ENCODE peak calls at places on chromosome 4, in eight cellular contexts. S is prostate gland, A is K562, D is stomach, F is endothelial cell of umbilical vein, L is HCT116, B is suprapubic skin, Q is esophagus muscularis mucosa. C is an unnamed sample.

GRCh38 chr4:140867338-140867737 is 111.2 kb upstream of the TBC1D9 start:
- DNase-seq in B (no peak), F (no peak), L (no peak), D (no peak), S (no peak), A (no peak), Q (no peak), C (no peak)

GRCh38 chr4:182929296-182929695 is 12.1 kb upstream of the DCTD start:
- DNase-seq in D (no peak), S (no peak), L (no peak), A (no peak), F (no peak), B (no peak), Q (no peak), C (no peak)

GRCh38 chr4:184994623-184995010 is 23.7 kb upstream of the HELT start:
- DNase-seq in Q (no peak), B (peak), D (no peak), L (no peak), F (no peak), A (no peak), S (no peak), C (no peak)

GRCh38 chr4:67785528-67785927 is 31.3 kb upstream of the GNRHR start:
- DNase-seq in B (no peak), Q (no peak), D (no peak), F (no peak), L (no peak), A (no peak), S (no peak), C (no peak)

GRCh38 chr4:48037117-48037462 is 20.5 kb downstream of the NIPAL1 start:
- DNase-seq in B (no peak), S (no peak), Q (no peak), D (no peak), F (no peak), A (no peak), L (no peak), C (no peak)

GRCh38 chr4:113145519-113146291 is 96.3 kb downstream of the ANK2 start:
- DNase-seq in B (no peak), Q (no peak), D (no peak), F (no peak), S (no peak), L (no peak), A (no peak), C (no peak)

GRCh38 chr4:24042094-24042493 is 152.2 kb upstream of the PPARGC1A start:
- DNase-seq in Q (no peak), A (no peak), D (no peak), L (no peak), S (no peak), B (no peak), F (no peak), C (no peak)

GRCh38 chr4:168541608-168541953 is 44.7 kb downstream of the PALLD start:
- DNase-seq in S (no peak), A (no peak), B (no peak), L (peak), Q (no peak), D (no peak), F (no peak), C (no peak)

GRCh38 chr4:138039010-138039409 is 203.1 kb downstream of the SLC7A11 start:
- DNase-seq in F (peak), L (no peak), D (no peak), Q (no peak), S (no peak), B (no peak), A (no peak), C (no peak)

GRCh38 chr4:4762909-4763814 is 96.3 kb upstream of the MSX1 start:
- DNase-seq in A (no peak), L (peak), F (no peak), D (no peak), S (no peak), Q (no peak), B (no peak), C (peak)

GRCh38 chr4:76620723-76621463 is 185.9 kb downstream of the SHROOM3 start:
- DNase-seq in F (no peak), A (no peak), D (peak), L (no peak), B (no peak), Q (peak), S (no peak), C (no peak)

GRCh38 chr4:40180356-40180755 is 16.5 kb upstream of the RHOH start:
- DNase-seq in A (no peak), Q (no peak), B (no peak), S (no peak), L (peak), D (no peak), F (peak), C (no peak)

GRCh38 chr4:3122081-3122563 is 47.6 kb downstream of the HTT start:
- DNase-seq in D (no peak), F (peak), S (no peak), A (no peak), Q (no peak), L (no peak), B (no peak), C (no peak)

GRCh38 chr4:2934077-2934812 is 29.0 kb downstream of the NOP14 start:
- DNase-seq in L (no peak), F (peak), A (peak), B (peak), Q (peak), S (no peak), D (peak), C (no peak)

GRCh38 chr4:175951794-175952193 is 113.8 kb upstream of the WDR17 start:
- DNase-seq in B (no peak), F (no peak), D (peak), S (no peak), Q (no peak), L (no peak), A (no peak), C (no peak)

GRCh38 chr4:139229534-139230039 is 50.4 kb downstream of the MGARP start:
- DNase-seq in D (no peak), L (peak), Q (no peak), A (peak), B (no peak), S (peak), F (peak), C (no peak)

GRCh38 chr4:48162162-48162561 is 28.1 kb upstream of the TXK start:
- DNase-seq in B (no peak), A (no peak), L (no peak), D (no peak), Q (no peak), F (no peak), S (no peak), C (no peak)

GRCh38 chr4:107755841-107756356 is 35.9 kb upstream of the PAPSS1 start:
- DNase-seq in A (no peak), D (no peak), L (no peak), S (no peak), B (no peak), F (no peak), Q (no peak), C (no peak)

GRCh38 chr4:74413265-74413664 is 31.7 kb upstream of the AREG start:
- DNase-seq in A (no peak), Q (no peak), B (no peak), F (no peak), D (no peak), S (no peak), L (no peak), C (no peak)

GRCh38 chr4:30776921-30777415 is 56.8 kb downstream of the PCDH7 start:
- DNase-seq in L (no peak), B (no peak), A (no peak), Q (no peak), D (no peak), F (peak), S (no peak), C (no peak)

GRCh38 chr4:6197433-6198174 is 2.7 kb downstream of the JAKMIP1 start:
- DNase-seq in D (no peak), L (no peak), S (no peak), B (no peak), F (no peak), Q (no peak), A (no peak), C (no peak)

GRCh38 chr4:186854256-186854655 is 130.6 kb upstream of the FAT1 start:
- DNase-seq in F (no peak), A (no peak), Q (no peak), L (no peak), S (no peak), B (no peak), D (no peak), C (no peak)

GRCh38 chr4:106676173-106676921 is 307.8 kb upstream of the GIMD1 start:
- DNase-seq in A (no peak), F (no peak), S (no peak), D (no peak), Q (no peak), L (no peak), B (no peak), C (no peak)

GRCh38 chr4:94457692-94458106 is 6.0 kb downstream of the PDLIM5 start:
- DNase-seq in Q (no peak), D (no peak), S (no peak), F (peak), A (no peak), L (no peak), B (no peak), C (no peak)

GRCh38 chr4:78645853-78646757 is 94.5 kb downstream of the ANXA3 start:
- DNase-seq in S (peak), D (peak), B (peak), Q (peak), L (no peak), A (no peak), F (peak), C (no peak)

GRCh38 chr4:82661601-82662000 is 99.8 kb upstream of the TMEM150C start:
- DNase-seq in S (no peak), F (no peak), L (no peak), Q (no peak), D (no peak), B (no peak), A (no peak), C (no peak)

GRCh38 chr4:7876096-7876993 is 63.3 kb downstream of the AFAP1 start:
- DNase-seq in F (peak), D (no peak), A (no peak), Q (no peak), B (no peak), S (no peak), L (no peak), C (no peak)

GRCh38 chr4:56550642-56551041 is 45.1 kb downstream of the ARL9 start:
- DNase-seq in L (no peak), A (no peak), F (no peak), D (no peak), B (no peak), Q (no peak), S (no peak), C (no peak)

GRCh38 chr4:187839765-187840164 is 155.8 kb upstream of the ZFP42 start:
- DNase-seq in B (no peak), A (no peak), Q (no peak), D (no peak), S (no peak), L (no peak), F (no peak), C (no peak)

GRCh38 chr4:141246243-141246642 is 25.5 kb downstream of the ZNF330 start:
- DNase-seq in L (no peak), B (no peak), F (peak), Q (no peak), D (no peak), S (no peak), A (no peak), C (no peak)

GRCh38 chr4:177699365-177700213 is 257.4 kb upstream of the AGA start:
- DNase-seq in D (no peak), S (no peak), F (no peak), Q (no peak), A (no peak), B (no peak), L (no peak), C (no peak)

GRCh38 chr4:121479801-121480200 is 99.0 kb upstream of the QRFPR start:
- DNase-seq in F (no peak), A (no peak), Q (no peak), D (no peak), B (no peak), S (no peak), L (peak), C (no peak)

GRCh38 chr4:6763330-6763851 is 19.1 kb upstream of the KIAA0232 start:
- DNase-seq in S (peak), B (no peak), D (no peak), A (peak), F (no peak), L (no peak), Q (no peak), C (no peak)

GRCh38 chr4:13833171-13833804 is 205.8 kb upstream of the BOD1L1 start:
- DNase-seq in D (no peak), B (no peak), Q (no peak), S (no peak), F (no peak), L (no peak), A (no peak), C (no peak)

GRCh38 chr4:109811707-109812106 is 3.9 kb upstream of the GAR1 start:
- DNase-seq in D (no peak), A (no peak), B (no peak), S (no peak), F (no peak), Q (no peak), L (no peak), C (no peak)

GRCh38 chr4:109816894-109817293 is 1.3 kb downstream of the GAR1 start:
- DNase-seq in F (no peak), Q (no peak), L (no peak), B (no peak), A (no peak), D (no peak), S (no peak), C (no peak)

GRCh38 chr4:109818268-109818667 is 2.7 kb downstream of the GAR1 start:
- DNase-seq in F (no peak), Q (no peak), S (no peak), A (no peak), D (no peak), L (no peak), B (no peak), C (no peak)

GRCh38 chr4:109816082-109816442 is 500 bp downstream of the GAR1 start:
- DNase-seq in B (peak), Q (no peak), D (peak), A (peak), L (no peak), F (no peak), S (no peak), C (peak)

DNA sequence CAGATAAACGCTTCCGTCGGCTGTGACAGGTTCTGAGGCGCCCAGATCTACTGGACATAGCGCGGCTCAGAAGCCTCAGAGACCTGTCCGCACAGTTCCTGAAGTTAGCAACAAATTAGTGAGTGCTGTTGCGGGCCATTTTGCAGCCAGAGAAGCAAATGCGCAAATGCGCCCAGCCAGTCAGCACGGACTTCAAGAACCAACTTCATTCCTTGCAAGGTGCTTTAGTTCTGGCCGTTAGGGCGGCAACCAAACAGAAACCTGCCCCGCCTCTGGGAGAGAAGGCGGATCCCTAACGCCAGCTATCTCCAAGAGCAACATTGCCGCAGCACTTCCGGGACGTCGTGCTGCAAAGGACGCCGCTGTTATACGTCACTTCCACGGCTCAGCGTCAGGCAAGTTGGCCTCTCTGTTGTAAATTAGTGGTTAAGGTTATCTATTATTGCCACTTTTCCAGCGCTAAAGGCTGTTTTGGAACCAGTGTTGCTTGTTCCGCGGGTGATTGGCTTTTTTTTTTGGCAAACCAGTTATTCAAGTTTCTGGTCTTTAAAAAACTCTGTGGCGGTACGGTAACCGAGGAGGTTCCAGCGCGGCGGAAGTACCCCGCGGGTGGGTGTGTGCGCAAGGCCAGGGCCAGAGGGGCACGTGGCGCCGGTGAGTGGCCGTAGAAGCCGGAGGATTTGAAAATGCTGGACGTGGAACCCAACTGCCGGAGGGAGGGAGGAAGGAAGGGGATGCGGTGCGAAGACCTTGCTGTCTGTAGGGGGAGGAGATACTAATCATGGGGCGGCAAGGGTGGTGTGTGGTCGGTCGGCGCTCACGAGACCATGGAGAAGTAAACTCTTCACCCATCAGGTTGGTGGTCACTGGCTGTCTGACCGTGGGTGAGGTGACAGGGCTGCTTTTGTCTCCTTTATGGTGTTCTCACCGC is at the start of gene GAR1:
- DNase-seq in F (peak), L (peak), D (peak), S (peak), B (peak), Q (peak), A (peak), C (peak)
- TF ChIP-seq POLR2A in F (peak), L (peak), D (no peak), S (peak), B (no peak), Q (no peak), A (peak), C (peak)

GRCh38 chr4:153348006-153348405 is 3.5 kb downstream of the MND1 start:
- DNase-seq in F (no peak), D (no peak), Q (no peak), L (no peak), B (no peak), S (no peak), A (peak), C (no peak)

GRCh38 chr4:153346031-153346430 is 1.5 kb downstream of the MND1 start:
- DNase-seq in Q (no peak), L (no peak), A (no peak), D (no peak), S (no peak), F (no peak), B (no peak), C (no peak)

GRCh38 chr4:153347117-153347516 is 2.6 kb downstream of the MND1 start:
- DNase-seq in Q (no peak), S (no peak), F (no peak), B (no peak), D (no peak), L (no peak), A (no peak), C (no peak)

GRCh38 chr4:153345011-153345981 is 808 bp downstream of the MND1 start:
- DNase-seq in B (peak), Q (no peak), D (no peak), A (peak), L (peak), S (peak), F (peak), C (no peak)

GRCh38 chr4:153346563-153346962 is 2.1 kb downstream of the MND1 start:
- DNase-seq in Q (no peak), A (no peak), D (no peak), S (no peak), B (no peak), F (no peak), L (no peak), C (no peak)
- TF ChIP-seq POLR2AphosphoS5 in Q (no peak), A (no peak), D (no peak), S (no peak), B (no peak), F (no peak), L (no peak), C (no peak)

DNA sequence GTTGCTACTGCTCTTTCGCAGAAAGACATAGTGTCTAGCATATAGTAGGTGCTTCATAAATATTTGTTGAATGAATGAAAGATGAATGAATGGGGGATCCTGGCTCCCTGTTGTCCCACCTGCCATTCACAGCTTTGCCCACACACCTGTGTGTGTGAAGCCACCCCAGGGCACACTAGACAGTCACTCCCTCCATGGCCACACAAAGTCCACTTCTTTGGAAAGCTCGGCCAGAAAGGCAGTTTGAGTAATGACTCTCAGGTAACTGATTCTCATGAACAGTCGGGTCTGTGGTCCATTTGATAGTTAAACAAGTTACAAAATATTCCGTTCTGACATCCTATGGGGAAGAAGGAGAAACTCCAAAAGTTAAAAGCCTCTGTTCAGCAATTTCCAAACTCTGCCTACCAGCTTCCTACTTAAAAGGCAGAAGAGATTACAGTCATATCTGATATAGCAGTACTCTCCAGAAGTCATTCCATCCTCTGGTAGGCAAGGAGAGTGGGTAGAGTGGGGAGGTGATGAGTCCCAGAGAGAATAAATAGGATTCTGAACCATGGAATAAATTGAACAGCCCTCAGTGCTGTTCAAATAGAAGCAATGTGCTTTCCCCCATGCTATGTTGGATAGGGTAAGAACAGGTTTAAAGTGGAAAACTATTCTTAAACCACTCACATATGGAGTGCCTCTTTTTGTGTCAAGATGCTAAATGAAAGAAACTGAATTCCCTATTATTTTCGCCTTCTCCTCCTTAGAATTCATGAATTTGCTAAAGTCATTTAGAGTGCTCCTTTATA is 204.9 kb upstream of the GALNT7 start:
- DNase-seq in A (no peak), F (no peak), Q (no peak), D (no peak), S (no peak), L (no peak), B (no peak), C (no peak)
- TF ChIP-seq POLR2A in A (no peak), F (no peak), Q (no peak), D (no peak), S (no peak), L (no peak), B (no peak), C (no peak)

GRCh38 chr4:38570647-38571326 is 93.2 kb upstream of the KLF3 start:
- DNase-seq in B (no peak), D (no peak), A (no peak), S (no peak), Q (no peak), L (no peak), F (no peak), C (no peak)

GRCh38 chr4:38572798-38573197 is 91.2 kb upstream of the KLF3 start:
- DNase-seq in F (no peak), B (no peak), A (no peak), D (no peak), Q (no peak), L (no peak), S (no peak), C (no peak)

GRCh38 chr4:38577482-38577881 is 86.5 kb upstream of the KLF3 start:
- DNase-seq in D (no peak), F (no peak), L (no peak), B (no peak), A (no peak), S (no peak), Q (no peak), C (no peak)

GRCh38 chr4:38576767-38577166 is 87.2 kb upstream of the KLF3 start:
- DNase-seq in A (no peak), F (no peak), B (no peak), S (no peak), L (no peak), Q (no peak), D (no peak), C (no peak)

DNA sequence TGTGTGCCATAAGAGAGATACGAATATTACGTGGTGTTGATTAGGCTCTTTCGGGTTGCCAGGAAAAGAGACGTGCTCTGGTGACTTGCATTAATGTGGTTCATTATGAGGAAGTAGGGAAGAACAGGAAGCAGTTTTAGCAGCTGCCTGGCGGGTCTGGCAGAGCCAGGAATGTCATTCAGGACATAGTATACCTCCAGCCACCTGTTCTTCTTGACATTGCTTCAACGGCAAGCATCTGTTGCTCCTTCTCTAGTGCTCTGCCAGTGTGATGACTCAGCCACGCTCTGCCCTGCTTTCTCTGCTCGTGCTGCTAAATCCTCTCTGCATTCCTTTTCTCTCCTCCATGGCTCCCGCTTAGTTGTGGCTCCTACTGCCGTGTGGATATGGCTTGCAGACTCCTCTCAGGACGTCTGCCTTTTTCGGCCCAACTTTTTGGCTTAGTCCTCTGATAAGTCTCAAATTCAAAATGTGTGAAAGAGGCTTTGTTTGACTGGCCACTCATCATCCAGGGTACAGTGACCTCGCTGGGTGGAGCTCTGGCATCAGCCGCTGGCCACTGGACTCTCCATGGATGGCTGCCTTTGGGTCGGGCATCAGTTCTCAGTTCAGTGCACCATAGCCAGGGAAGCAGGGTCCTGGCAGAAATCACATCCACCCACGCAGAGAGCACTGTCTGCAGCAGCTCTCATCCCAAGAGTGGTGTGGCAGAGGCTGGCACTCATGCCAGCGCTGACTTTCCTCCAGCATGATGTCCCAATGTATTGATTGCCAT is 89.3 kb upstream of the KLF3 start:
- DNase-seq in A (no peak), Q (no peak), S (no peak), D (no peak), L (no peak), F (no peak), B (no peak), C (no peak)
- TF ChIP-seq POLR2AphosphoS5 in A (no peak), Q (peak), S (no peak), D (no peak), L (no peak), F (no peak), B (no peak), C (no peak)

C was measured in GM12891.